ENCODE peak calls at places on chromosomes 6 and 20, in eight cellular contexts. X, K, Y, W, D, N, G and Q are unnamed samples.

GRCh38 chr6:163814494-163815364 is 400.2 kb downstream of the QKI start:
- DNase-seq in X (peak; percentile 71), K (peak; percentile 77), Y (no peak), W (no peak), D (no peak), N (peak; percentile 6), G (no peak), Q (peak; percentile 19)

GRCh38 chr6:122833229-122833556 is 44.1 kb downstream of the SMPDL3A start:
- DNase-seq in X (no peak), K (no peak), Y (no peak), W (no peak), D (no peak), N (no peak), G (no peak), Q (no peak)

GRCh38 chr20:347317-347639 is 367 bp downstream of the NRSN2 start:
- DNase-seq in X (no peak), K (no peak), Y (no peak), W (peak; percentile 40), D (no peak), N (no peak), G (no peak), Q (no peak)

GRCh38 chr20:45322952-45323383 is 14.9 kb upstream of the MATN4 start:
- DNase-seq in X (peak; percentile 75), K (no peak), Y (peak; percentile 44), W (no peak), D (no peak), N (peak; percentile 58), G (no peak), Q (no peak)

GRCh38 chr6:90136176-90136575 is 160.5 kb downstream of the BACH2 start:
- DNase-seq in X (no peak), K (no peak), Y (no peak), W (no peak), D (no peak), N (no peak), G (no peak), Q (no peak)

GRCh38 chr6:154232013-154232920 is 124.3 kb downstream of the IPCEF1 start:
- DNase-seq in X (no peak), K (peak; percentile 38), Y (no peak), W (no peak), D (no peak), N (no peak), G (no peak), Q (no peak)

GRCh38 chr6:30591008-30591407 is 19.8 kb downstream of the ABCF1 start:
- DNase-seq in X (no peak), K (no peak), Y (no peak), W (no peak), D (no peak), N (no peak), G (no peak), Q (no peak)

GRCh38 chr6:96823743-96824142 is 13.5 kb downstream of the GPR63 start:
- DNase-seq in X (no peak), K (no peak), Y (no peak), W (no peak), D (no peak), N (no peak), G (no peak), Q (no peak)

GRCh38 chr6:139016337-139017213 is 12.0 kb upstream of the ABRACL start:
- DNase-seq in X (no peak), K (no peak), Y (no peak), W (peak; percentile 50), D (no peak), N (peak; percentile 47), G (no peak), Q (no peak)

GRCh38 chr20:46348972-46349741 is 40.9 kb upstream of the CDH22 start:
- DNase-seq in X (peak; percentile 66), K (peak; percentile 32), Y (peak; percentile 57), W (peak; percentile 68), D (peak; percentile 64), N (peak; percentile 59), G (peak; percentile 72), Q (no peak)

GRCh38 chr6:4021862-4022715 is 56.8 kb downstream of the FAM217A start:
- DNase-seq in X (no peak), K (no peak), Y (no peak), W (no peak), D (no peak), N (peak; percentile 15), G (no peak), Q (no peak)

GRCh38 chr6:246349-246748 is 45.9 kb upstream of the DUSP22 start:
- DNase-seq in X (no peak), K (no peak), Y (no peak), W (no peak), D (no peak), N (no peak), G (no peak), Q (no peak)

GRCh38 chr20:37471741-37472235 is 49.3 kb upstream of the NNAT start:
- DNase-seq in X (no peak), K (no peak), Y (no peak), W (no peak), D (no peak), N (no peak), G (no peak), Q (no peak)

GRCh38 chr6:133977983-133978895 is 25.2 kb downstream of the TBPL1 start:
- DNase-seq in X (no peak), K (peak; percentile 37), Y (no peak), W (no peak), D (no peak), N (no peak), G (no peak), Q (peak; percentile 33)

GRCh38 chr6:75421316-75422023 is 72.1 kb downstream of the FILIP1 start:
- DNase-seq in X (no peak), K (no peak), Y (no peak), W (no peak), D (no peak), N (no peak), G (no peak), Q (no peak)

GRCh38 chr6:14661188-14661587 is 543.6 kb downstream of the CD83 start:
- DNase-seq in X (no peak), K (no peak), Y (no peak), W (no peak), D (no peak), N (peak; percentile 85), G (no peak), Q (peak; percentile 19)

GRCh38 chr6:164106345-164106769 is 691.8 kb downstream of the QKI start:
- DNase-seq in X (peak; percentile 50), K (no peak), Y (peak; percentile 73), W (peak; percentile 44), D (peak; percentile 70), N (no peak), G (no peak), Q (no peak)

GRCh38 chr6:3162565-3163247 is 5.4 kb upstream of the TUBB2A start:
- DNase-seq in X (peak; percentile 70), K (peak; percentile 53), Y (peak; percentile 70), W (peak; percentile 92), D (peak; percentile 77), N (peak; percentile 80), G (peak; percentile 92), Q (no peak)

DNA sequence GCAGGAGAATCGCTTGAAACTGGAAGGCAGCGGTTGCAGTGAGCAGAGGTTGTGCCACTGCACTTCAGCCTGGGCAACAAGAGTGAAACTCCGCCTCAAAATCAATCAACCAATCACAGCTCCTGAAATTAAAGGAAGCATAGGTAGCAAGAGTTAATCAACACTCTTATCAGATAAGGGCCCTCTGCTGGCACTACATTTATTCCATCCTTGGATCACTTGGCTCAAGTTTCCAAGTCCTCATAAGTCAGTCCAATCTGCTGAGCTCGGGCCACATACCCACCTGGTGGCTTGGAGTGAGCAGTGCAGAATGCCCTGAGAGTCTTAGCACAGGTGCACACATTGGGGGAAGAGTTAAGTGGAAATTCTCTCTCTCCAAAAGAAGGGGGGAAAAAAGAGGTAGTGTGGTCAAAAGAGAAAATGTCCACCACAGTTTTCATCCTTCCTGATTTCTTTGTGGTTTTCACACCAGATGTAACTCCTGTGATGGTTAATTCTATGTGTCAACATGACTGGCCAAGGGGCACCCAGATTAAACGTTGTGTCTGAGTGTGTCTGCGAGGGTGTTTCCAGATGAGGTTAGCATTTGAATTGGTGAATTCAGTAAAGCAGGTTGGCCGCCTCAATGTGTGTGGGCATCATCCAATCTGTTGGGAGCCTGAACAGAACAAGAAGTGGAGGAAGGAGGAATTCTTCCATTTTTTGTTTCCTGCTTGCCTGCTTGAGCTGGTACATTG is 14.2 kb upstream of the FAM8A1 start:
- DNase-seq in X (no peak), K (no peak), Y (no peak), W (no peak), D (no peak), N (no peak), G (no peak), Q (no peak)
- TF ChIP-seq CTCF in X (no peak), K (peak; percentile 52), Y (no peak), W (no peak), D (no peak), N (no peak), G (no peak), Q (no peak)

GRCh38 chr6:47495954-47496545 is 18.5 kb downstream of the CD2AP start:
- DNase-seq in X (no peak), K (no peak), Y (no peak), W (no peak), D (no peak), N (no peak), G (no peak), Q (no peak)

GRCh38 chr6:47496935-47497579 is 19.5 kb downstream of the CD2AP start:
- DNase-seq in X (no peak), K (no peak), Y (no peak), W (no peak), D (no peak), N (no peak), G (no peak), Q (no peak)

GRCh38 chr6:47492355-47492754 is 14.8 kb downstream of the CD2AP start:
- DNase-seq in X (no peak), K (no peak), Y (no peak), W (no peak), D (no peak), N (no peak), G (no peak), Q (no peak)

GRCh38 chr6:47489995-47490394 is 12.4 kb downstream of the CD2AP start:
- DNase-seq in X (no peak), K (no peak), Y (no peak), W (no peak), D (no peak), N (no peak), G (no peak), Q (no peak)

DNA sequence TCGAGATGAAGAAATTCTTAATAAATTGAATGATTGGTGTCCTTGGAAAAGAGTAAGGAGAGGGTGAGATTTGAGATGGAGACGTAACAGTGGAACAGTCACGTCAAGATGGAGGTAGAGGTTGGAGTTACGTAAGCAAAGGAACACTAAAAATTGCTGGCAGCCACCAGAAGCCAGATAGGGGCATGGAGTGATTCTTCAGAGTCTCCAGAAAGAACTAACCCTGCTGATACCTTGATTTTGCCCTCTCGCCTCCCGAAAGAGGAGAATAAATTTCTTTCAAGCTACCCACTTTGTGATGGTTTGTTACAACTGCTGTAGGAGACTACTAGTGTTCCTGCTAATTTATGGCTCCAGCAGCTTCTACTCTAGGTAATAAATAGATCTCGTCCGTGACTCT is 17.6 kb downstream of the CD2AP start:
- DNase-seq in X (no peak), K (no peak), Y (no peak), W (no peak), D (no peak), N (no peak), G (no peak), Q (no peak)
- TF ChIP-seq CTCF in X (no peak), K (no peak), Y (no peak), W (no peak), D (no peak), N (no peak), G (no peak), Q (no peak)

GRCh38 chr6:147223751-147224150 is 19.5 kb downstream of the STXBP5 start:
- DNase-seq in X (no peak), K (no peak), Y (no peak), W (no peak), D (no peak), N (no peak), G (no peak), Q (no peak)
- TF ChIP-seq CTCF in X (no peak), K (no peak), Y (no peak), W (no peak), D (no peak), N (no peak), G (no peak), Q (no peak)

GRCh38 chr6:12150812-12151432 is 138.8 kb downstream of the HIVEP1 start:
- DNase-seq in X (no peak), K (no peak), Y (no peak), W (no peak), D (no peak), N (peak; percentile 21), G (no peak), Q (no peak)
- TF ChIP-seq CTCF in X (peak; percentile 25), K (peak; percentile 75), Y (peak; percentile 48), W (peak; percentile 49), D (peak; percentile 39), N (peak; percentile 46), G (peak; percentile 69), Q (peak; percentile 30)